ENCODE peak calls at places on chromosomes 12 and 14, in ten cellular contexts. One of them, this sample, is unnamed.

GRCh38 chr12:65615091-65615490 is 209.2 kb upstream of the HMGA2 start:
- DNase-seq in stimulated activated CD4-positive, alpha-beta T cell treated with anti-CD3 and anti-CD28 coated beads, Interleukin-15, amount 100 ng/mL, for 24 hours: no peak
- DNase-seq in fibroblast of pulmonary artery: peak; percentile 89
- DNase-seq in fibroblast of mammary gland: peak; percentile 97
- DNase-seq in AG10803: peak; percentile 94
- DNase-seq in activated naive CD4-positive, alpha-beta T cell: no peak
- DNase-seq in GM10248: no peak
- DNase-seq in activated T-cell treated with anti-CD3 and anti-CD28 coated beads, Interleukin-2, amount 50 U/mL, for 72 hours: no peak
- DNase-seq in ACHN: no peak
- DNase-seq in NCI-H446: no peak
- DNase-seq in this sample: peak; percentile 79

GRCh38 chr12:28759334-28759733 is 389.7 kb upstream of the FAR2 start:
- DNase-seq in activated naive CD4-positive, alpha-beta T cell: no peak
- DNase-seq in NCI-H446: no peak
- DNase-seq in activated T-cell treated with anti-CD3 and anti-CD28 coated beads, Interleukin-2, amount 50 U/mL, for 72 hours: no peak
- DNase-seq in stimulated activated CD4-positive, alpha-beta T cell treated with anti-CD3 and anti-CD28 coated beads, Interleukin-15, amount 100 ng/mL, for 24 hours: peak; percentile 2
- DNase-seq in ACHN: peak; percentile 15
- DNase-seq in AG10803: peak; percentile 12
- DNase-seq in GM10248: no peak
- DNase-seq in fibroblast of mammary gland: peak; percentile 62
- DNase-seq in fibroblast of pulmonary artery: peak; percentile 17
- DNase-seq in this sample: no peak

GRCh38 chr14:55417955-55418354 is 6.3 kb upstream of the ATG14 start:
- DNase-seq in GM10248: no peak
- DNase-seq in activated T-cell treated with anti-CD3 and anti-CD28 coated beads, Interleukin-2, amount 50 U/mL, for 72 hours: no peak
- DNase-seq in stimulated activated CD4-positive, alpha-beta T cell treated with anti-CD3 and anti-CD28 coated beads, Interleukin-15, amount 100 ng/mL, for 24 hours: no peak
- DNase-seq in AG10803: no peak
- DNase-seq in NCI-H446: no peak
- DNase-seq in fibroblast of pulmonary artery: no peak
- DNase-seq in activated naive CD4-positive, alpha-beta T cell: no peak
- DNase-seq in ACHN: no peak
- DNase-seq in fibroblast of mammary gland: no peak
- DNase-seq in this sample: no peak

GRCh38 chr14:50734950-50735697 is 67.0 kb upstream of the SAV1 start:
- DNase-seq in activated naive CD4-positive, alpha-beta T cell: no peak
- DNase-seq in activated T-cell treated with anti-CD3 and anti-CD28 coated beads, Interleukin-2, amount 50 U/mL, for 72 hours: no peak
- DNase-seq in stimulated activated CD4-positive, alpha-beta T cell treated with anti-CD3 and anti-CD28 coated beads, Interleukin-15, amount 100 ng/mL, for 24 hours: no peak
- DNase-seq in AG10803: no peak
- DNase-seq in NCI-H446: peak; percentile 16
- DNase-seq in fibroblast of mammary gland: peak; percentile 27
- DNase-seq in GM10248: no peak
- DNase-seq in fibroblast of pulmonary artery: no peak
- DNase-seq in ACHN: no peak
- DNase-seq in this sample: no peak

GRCh38 chr14:103889313-103890051 is 38.8 kb upstream of the TDRD9 start:
- DNase-seq in NCI-H446: no peak
- DNase-seq in fibroblast of pulmonary artery: peak; percentile 8
- DNase-seq in activated naive CD4-positive, alpha-beta T cell: no peak
- DNase-seq in activated T-cell treated with anti-CD3 and anti-CD28 coated beads, Interleukin-2, amount 50 U/mL, for 72 hours: no peak
- DNase-seq in GM10248: no peak
- DNase-seq in ACHN: peak; percentile 48
- DNase-seq in stimulated activated CD4-positive, alpha-beta T cell treated with anti-CD3 and anti-CD28 coated beads, Interleukin-15, amount 100 ng/mL, for 24 hours: no peak
- DNase-seq in fibroblast of mammary gland: peak; percentile 47
- DNase-seq in AG10803: peak; percentile 9
- DNase-seq in this sample: peak; percentile 50

GRCh38 chr12:62849398-62849797 is 85.6 kb downstream of the PPM1H start:
- DNase-seq in activated naive CD4-positive, alpha-beta T cell: no peak
- DNase-seq in AG10803: no peak
- DNase-seq in fibroblast of pulmonary artery: no peak
- DNase-seq in fibroblast of mammary gland: no peak
- DNase-seq in activated T-cell treated with anti-CD3 and anti-CD28 coated beads, Interleukin-2, amount 50 U/mL, for 72 hours: no peak
- DNase-seq in ACHN: no peak
- DNase-seq in NCI-H446: no peak
- DNase-seq in stimulated activated CD4-positive, alpha-beta T cell treated with anti-CD3 and anti-CD28 coated beads, Interleukin-15, amount 100 ng/mL, for 24 hours: no peak
- DNase-seq in GM10248: no peak
- DNase-seq in this sample: no peak

GRCh38 chr12:6767592-6768384 is 1.6 kb downstream of the PTMS start:
- DNase-seq in activated T-cell treated with anti-CD3 and anti-CD28 coated beads, Interleukin-2, amount 50 U/mL, for 72 hours: no peak
- DNase-seq in AG10803: peak; percentile 28
- DNase-seq in stimulated activated CD4-positive, alpha-beta T cell treated with anti-CD3 and anti-CD28 coated beads, Interleukin-15, amount 100 ng/mL, for 24 hours: no peak
- DNase-seq in NCI-H446: no peak
- DNase-seq in GM10248: no peak
- DNase-seq in fibroblast of pulmonary artery: peak; percentile 28
- DNase-seq in ACHN: no peak
- DNase-seq in fibroblast of mammary gland: no peak
- DNase-seq in activated naive CD4-positive, alpha-beta T cell: no peak
- DNase-seq in this sample: no peak

GRCh38 chr12:110743571-110744093 is 941 bp upstream of the PPP1CC start:
- DNase-seq in fibroblast of pulmonary artery: peak; percentile 46
- DNase-seq in activated naive CD4-positive, alpha-beta T cell: no peak
- DNase-seq in GM10248: no peak
- DNase-seq in NCI-H446: no peak
- DNase-seq in AG10803: no peak
- DNase-seq in ACHN: no peak
- DNase-seq in activated T-cell treated with anti-CD3 and anti-CD28 coated beads, Interleukin-2, amount 50 U/mL, for 72 hours: no peak
- DNase-seq in stimulated activated CD4-positive, alpha-beta T cell treated with anti-CD3 and anti-CD28 coated beads, Interleukin-15, amount 100 ng/mL, for 24 hours: no peak
- DNase-seq in fibroblast of mammary gland: peak; percentile 34
- DNase-seq in this sample: no peak

GRCh38 chr14:104936361-104937155 is 11.9 kb downstream of the PLD4 start:
- DNase-seq in activated naive CD4-positive, alpha-beta T cell: no peak
- DNase-seq in AG10803: no peak
- DNase-seq in stimulated activated CD4-positive, alpha-beta T cell treated with anti-CD3 and anti-CD28 coated beads, Interleukin-15, amount 100 ng/mL, for 24 hours: no peak
- DNase-seq in activated T-cell treated with anti-CD3 and anti-CD28 coated beads, Interleukin-2, amount 50 U/mL, for 72 hours: no peak
- DNase-seq in fibroblast of mammary gland: no peak
- DNase-seq in NCI-H446: no peak
- DNase-seq in ACHN: no peak
- DNase-seq in fibroblast of pulmonary artery: no peak
- DNase-seq in GM10248: peak; percentile 18
- DNase-seq in this sample: peak; percentile 3

This sample was measured in AG08395.